ENCODE peak calls at places on chromosomes 4 and X, in six cellular contexts. Z is neuronal stem cell, R is mammary epithelial cell, Q is fibroblast of lung, V is Karpas-422, L is neural progenitor cell. C is an unnamed sample. For H3K36me3, the result is how much of the 10 kb centered on the place peaks cover.

GRCh38 chr4:98646422-98646821 is 12.0 kb downstream of the TSPAN5 start:
- DNase-seq in Z (no peak), R (no peak), Q (no peak), V (no peak), L (no peak), C (no peak)

GRCh38 chr4:99362768-99363167 is 10.2 kb upstream of the ADH1C start:
- DNase-seq in Z (no peak), R (no peak), Q (no peak), V (no peak), L (no peak), C (no peak)

GRCh38 chr4:73470728-73471127 is 10.8 kb upstream of the AFM start:
- DNase-seq in Z (no peak), R (no peak), Q (no peak), V (no peak), L (no peak), C (no peak)

GRCh38 chrX:109974906-109975655 is 27.8 kb upstream of the TMEM164 start:
- DNase-seq in Z (no peak), R (no peak), Q (no peak), V (no peak), L (no peak), C (peak)

GRCh38 chrX:96540111-96540631 is 144.5 kb upstream of the DIAPH2 start:
- DNase-seq in Z (no peak), R (no peak), Q (no peak), V (no peak), L (no peak), C (no peak)

GRCh38 chr4:15368906-15369305 is 58.9 kb upstream of the C1QTNF7 start:
- DNase-seq in Z (no peak), R (peak), Q (peak), V (no peak), L (no peak), C (peak)

GRCh38 chrX:53714580-53715335 is 28.2 kb upstream of the HUWE1 start:
- DNase-seq in Z (no peak), R (peak), Q (peak), V (no peak), L (no peak), C (no peak)

GRCh38 chr4:26256016-26256415 is 64.8 kb upstream of the RBPJ start:
- DNase-seq in Z (no peak), R (no peak), Q (peak), V (no peak), L (no peak), C (peak)

GRCh38 chr4:3267576-3268394 is 18.8 kb downstream of the MSANTD1 start:
- DNase-seq in Z (no peak), R (no peak), Q (no peak), V (no peak), L (peak), C (peak)

GRCh38 chrX:132030264-132030663 is 7.2 kb downstream of the STK26 start:
- DNase-seq in Z (no peak), R (no peak), Q (no peak), V (no peak), L (no peak), C (no peak)

GRCh38 chr4:71473541-71474240 is 134.9 kb downstream of the SLC4A4 start:
- DNase-seq in Z (no peak), R (no peak), Q (no peak), V (no peak), L (no peak), C (no peak)

GRCh38 chr4:77586953-77587383 is 18.7 kb upstream of the CXCL13 start:
- DNase-seq in Z (no peak), R (peak), Q (no peak), V (no peak), L (no peak), C (peak)

GRCh38 chr4:67762091-67762490 is 7.9 kb upstream of the GNRHR start:
- DNase-seq in Z (no peak), R (no peak), Q (peak), V (no peak), L (no peak), C (no peak)

GRCh38 chrX:3598696-3599095 is 114.8 kb downstream of the PRKX start:
- DNase-seq in Z (no peak), R (no peak), Q (no peak), V (no peak), L (no peak), C (no peak)

GRCh38 chrX:10085223-10085622 is 71.6 kb upstream of the CLCN4 start:
- DNase-seq in Z (no peak), R (peak), Q (no peak), V (no peak), L (no peak), C (no peak)

GRCh38 chr4:80767944-80768343 is 262.6 kb upstream of the BMP3 start:
- DNase-seq in Z (no peak), R (peak), Q (no peak), V (no peak), L (no peak), C (no peak)

GRCh38 chr4:156686120-156686519 is 285.5 kb downstream of the PDGFC start:
- DNase-seq in Z (no peak), R (peak), Q (peak), V (no peak), L (no peak), C (peak)

GRCh38 chr4:70688795-70689231 is 481 bp downstream of the UTP3 start:
- DNase-seq in Z (no peak), R (no peak), Q (no peak), V (no peak), L (peak), C (peak)

GRCh38 chr4:74631338-74631737 is 163.0 kb downstream of the BTC start:
- DNase-seq in Z (no peak), R (peak), Q (peak), V (no peak), L (no peak), C (no peak)

DNA sequence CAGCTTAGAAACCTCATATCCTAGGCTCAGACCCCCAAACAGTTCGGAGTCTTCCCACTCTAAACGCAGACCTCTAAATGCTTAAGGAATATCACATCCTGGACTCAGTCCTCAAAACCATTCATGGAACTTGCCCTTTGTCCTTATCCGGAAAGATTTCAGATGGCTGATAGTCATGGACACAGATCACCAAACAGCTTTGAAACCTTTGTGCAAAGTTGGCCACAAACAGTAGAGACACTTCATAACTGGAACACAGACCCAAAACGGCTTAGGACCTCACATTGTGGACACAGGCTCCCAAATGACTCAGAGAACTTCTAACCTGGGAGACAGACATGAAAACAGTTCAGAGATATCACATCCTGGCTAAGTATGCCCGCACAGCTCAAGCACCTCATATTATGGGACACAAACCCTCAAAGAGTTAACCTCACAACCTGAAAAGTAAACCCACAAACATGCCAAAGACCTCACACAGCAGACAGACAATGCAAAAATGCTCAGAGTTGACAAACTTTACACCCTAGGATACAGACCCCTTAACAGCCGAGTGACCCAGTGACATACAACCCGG is 15.5 kb downstream of the SUV39H1 start:
- DNase-seq in Z (no peak), R (no peak), Q (no peak), V (no peak), L (no peak), C (no peak)
- H3K4me2 ChIP-seq in Z (no peak), R (no peak), Q (no peak), V (no peak), L (no peak), C (no peak)

DNA sequence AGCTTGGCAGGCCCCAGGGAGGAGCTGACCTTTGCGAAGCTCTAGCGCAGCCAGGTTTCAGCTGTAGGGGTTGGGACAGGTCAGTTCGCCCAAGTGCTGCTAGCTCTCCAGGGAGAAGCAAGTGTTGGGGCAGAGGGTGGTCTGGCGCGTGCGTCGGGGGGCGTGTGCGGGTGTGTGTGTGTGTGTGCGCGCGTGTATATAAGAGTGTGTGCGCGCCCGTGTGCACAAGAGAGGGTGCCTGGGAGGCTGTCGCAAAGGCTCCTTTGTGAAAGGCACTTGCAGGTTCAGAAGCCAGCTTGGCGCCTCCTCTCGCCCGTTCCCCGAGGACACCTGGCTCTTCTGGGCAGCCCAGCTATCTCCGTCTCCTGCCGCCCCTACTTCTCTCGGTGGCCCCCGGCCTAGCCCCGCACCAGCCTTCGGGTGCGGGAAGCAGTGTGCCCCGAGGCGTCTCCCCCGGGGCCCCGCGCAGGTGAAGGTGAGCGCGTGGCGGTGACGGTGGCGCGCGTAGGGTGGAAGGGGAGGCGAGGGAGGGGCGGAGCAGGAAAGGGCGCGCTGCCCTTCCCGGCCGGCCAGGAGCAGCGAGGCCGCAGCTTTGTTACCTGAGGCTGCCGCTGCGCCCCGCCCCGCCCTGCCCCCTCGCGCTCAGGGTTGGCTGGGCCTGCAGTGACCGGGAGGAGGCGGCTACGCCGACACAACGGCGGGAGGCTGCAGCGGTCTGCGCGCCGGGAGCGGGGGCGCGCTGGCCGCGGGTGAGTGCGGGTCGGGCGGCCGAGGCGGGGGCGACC is at the start of gene FHDC1:
- DNase-seq in Z (peak), R (peak), Q (no peak), V (no peak), L (peak), C (peak)
- H2AFZ ChIP-seq in Z (peak), R (peak), Q (peak), V (no peak), L (peak), C (no peak)

DNA sequence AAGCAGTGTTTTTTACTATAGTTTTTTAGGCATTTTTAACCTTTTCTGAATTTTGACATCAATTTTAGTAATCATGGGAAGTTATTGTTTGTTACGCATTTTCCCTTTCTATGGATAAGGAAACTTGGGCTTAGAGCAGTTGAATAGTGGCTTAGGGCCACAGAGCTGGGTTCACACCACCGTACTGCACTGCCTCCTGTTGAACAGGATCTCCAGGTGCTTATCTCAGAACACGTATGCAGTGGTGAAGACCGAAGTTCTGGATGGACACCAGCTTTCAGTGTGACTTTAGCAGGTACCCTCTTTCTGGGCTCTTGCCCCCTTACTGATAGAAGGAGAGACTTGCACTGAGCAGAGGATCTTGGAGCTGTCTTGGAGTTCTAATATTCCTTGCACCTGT is 137.6 kb downstream of the PTTG2 start:
- DNase-seq in Z (no peak), R (no peak), Q (no peak), V (no peak), L (no peak), C (no peak)
- H3K36me3 ChIP-seq in Z (under half), R (under half), Q (under half), V (under half), L (under half), C (under half)

GRCh38 chr4:176971576-176972105 is 178.9 kb upstream of the VEGFC start:
- DNase-seq in Z (no peak), R (no peak), Q (no peak), V (no peak), L (no peak), C (no peak)
- H3K4me2 ChIP-seq in Z (no peak), R (no peak), Q (no peak), V (no peak), L (no peak), C (no peak)

C was measured in osteoblast.